ENCODE peak calls at places on chromosome 17, in eight cellular contexts. One of them, this sample, is unnamed.

GRCh38 chr17:37230633-37231032 is 145.2 kb upstream of the C17orf78 start:
- DNase-seq in GM23338: no peak
- DNase-seq in SK-N-SH: no peak
- DNase-seq in PC-3: no peak
- DNase-seq in MM.1S: no peak
- DNase-seq in HCT116: no peak
- DNase-seq in neural progenitor cell: no peak
- DNase-seq in GM23248: no peak
- DNase-seq in this sample: no peak

GRCh38 chr17:42525221-42525620 is 10.8 kb upstream of the NAGLU start:
- DNase-seq in SK-N-SH: no peak
- DNase-seq in PC-3: no peak
- DNase-seq in GM23338: no peak
- DNase-seq in neural progenitor cell: no peak
- DNase-seq in HCT116: no peak
- DNase-seq in GM23248: peak; percentile 74
- DNase-seq in MM.1S: no peak
- DNase-seq in this sample: no peak

GRCh38 chr17:59427996-59428395 is 96.5 kb downstream of the YPEL2 start:
- DNase-seq in PC-3: no peak
- DNase-seq in HCT116: no peak
- DNase-seq in SK-N-SH: no peak
- DNase-seq in GM23338: no peak
- DNase-seq in MM.1S: no peak
- DNase-seq in GM23248: peak; percentile 89
- DNase-seq in neural progenitor cell: no peak
- DNase-seq in this sample: no peak

GRCh38 chr17:48586355-48586924 is 3.6 kb downstream of the HOXB3 start:
- DNase-seq in PC-3: no peak
- DNase-seq in neural progenitor cell: no peak
- DNase-seq in MM.1S: peak; percentile 14
- DNase-seq in GM23248: no peak
- DNase-seq in HCT116: no peak
- DNase-seq in SK-N-SH: no peak
- DNase-seq in GM23338: no peak
- DNase-seq in this sample: no peak

GRCh38 chr17:28718317-28718672 is 627 bp upstream of the RAB34 start:
- DNase-seq in MM.1S: no peak
- DNase-seq in HCT116: no peak
- DNase-seq in PC-3: no peak
- DNase-seq in GM23248: no peak
- DNase-seq in SK-N-SH: no peak
- DNase-seq in GM23338: peak; percentile 68
- DNase-seq in neural progenitor cell: peak; percentile 49
- DNase-seq in this sample: no peak

GRCh38 chr17:82097919-82098168 is 192 bp downstream of the FASN start:
- DNase-seq in MM.1S: no peak
- DNase-seq in SK-N-SH: no peak
- DNase-seq in HCT116: no peak
- DNase-seq in PC-3: no peak
- DNase-seq in GM23248: no peak
- DNase-seq in neural progenitor cell: no peak
- DNase-seq in GM23338: no peak
- DNase-seq in this sample: no peak

GRCh38 chr17:40303009-40303657 is 5.8 kb upstream of the RARA start:
- DNase-seq in GM23248: peak; percentile 81
- DNase-seq in HCT116: peak; percentile 35
- DNase-seq in PC-3: peak; percentile 65
- DNase-seq in MM.1S: peak; percentile 44
- DNase-seq in GM23338: peak; percentile 74
- DNase-seq in neural progenitor cell: peak; percentile 63
- DNase-seq in SK-N-SH: peak; percentile 63
- DNase-seq in this sample: peak; percentile 80

GRCh38 chr17:74875155-74875969 is 2.6 kb upstream of the FDXR start:
- DNase-seq in PC-3: no peak
- DNase-seq in GM23338: no peak
- DNase-seq in HCT116: no peak
- DNase-seq in MM.1S: no peak
- DNase-seq in GM23248: no peak
- DNase-seq in SK-N-SH: no peak
- DNase-seq in neural progenitor cell: no peak
- DNase-seq in this sample: no peak

GRCh38 chr17:57672205-57672632 is 72.9 kb downstream of the CCDC182 start:
- DNase-seq in SK-N-SH: peak; percentile 58
- DNase-seq in neural progenitor cell: no peak
- DNase-seq in HCT116: no peak
- DNase-seq in MM.1S: no peak
- DNase-seq in GM23338: no peak
- DNase-seq in PC-3: no peak
- DNase-seq in GM23248: peak; percentile 86
- DNase-seq in this sample: no peak

GRCh38 chr17:2394775-2395191 is 6.1 kb downstream of the MNT start:
- DNase-seq in HCT116: no peak
- DNase-seq in GM23338: no peak
- DNase-seq in neural progenitor cell: no peak
- DNase-seq in GM23248: no peak
- DNase-seq in PC-3: no peak
- DNase-seq in SK-N-SH: no peak
- DNase-seq in MM.1S: no peak
- DNase-seq in this sample: no peak

GRCh38 chr17:78915872-78916632 is 9.1 kb downstream of the TIMP2 start:
- DNase-seq in GM23338: no peak
- DNase-seq in MM.1S: no peak
- DNase-seq in SK-N-SH: no peak
- DNase-seq in PC-3: peak; percentile 77
- DNase-seq in neural progenitor cell: no peak
- DNase-seq in GM23248: peak; percentile 93
- DNase-seq in HCT116: peak; percentile 33
- DNase-seq in this sample: no peak

GRCh38 chr17:68198931-68199836 is 48.7 kb upstream of the AMZ2 start:
- DNase-seq in GM23338: peak; percentile 58
- DNase-seq in MM.1S: no peak
- DNase-seq in neural progenitor cell: peak; percentile 53
- DNase-seq in HCT116: no peak
- DNase-seq in PC-3: peak; percentile 19
- DNase-seq in SK-N-SH: peak; percentile 72
- DNase-seq in GM23248: peak; percentile 26
- DNase-seq in this sample: peak; percentile 29

GRCh38 chr17:68196394-68197090 is 51.3 kb upstream of the AMZ2 start:
- DNase-seq in GM23248: peak; percentile 28
- DNase-seq in neural progenitor cell: peak; percentile 33
- DNase-seq in SK-N-SH: no peak
- DNase-seq in GM23338: no peak
- DNase-seq in HCT116: no peak
- DNase-seq in PC-3: no peak
- DNase-seq in MM.1S: no peak
- DNase-seq in this sample: peak; percentile 15

GRCh38 chr17:68199837-68200688 is 47.8 kb upstream of the AMZ2 start:
- DNase-seq in PC-3: no peak
- DNase-seq in MM.1S: no peak
- DNase-seq in neural progenitor cell: peak; percentile 21
- DNase-seq in GM23248: no peak
- DNase-seq in HCT116: no peak
- DNase-seq in GM23338: peak; percentile 54
- DNase-seq in SK-N-SH: peak; percentile 46
- DNase-seq in this sample: no peak

GRCh38 chr17:68197091-68197996 is 50.5 kb upstream of the AMZ2 start:
- DNase-seq in GM23248: no peak
- DNase-seq in HCT116: no peak
- DNase-seq in GM23338: peak; percentile 51
- DNase-seq in PC-3: peak; percentile 37
- DNase-seq in neural progenitor cell: peak; percentile 74
- DNase-seq in MM.1S: no peak
- DNase-seq in SK-N-SH: peak; percentile 65
- DNase-seq in this sample: peak; percentile 25

DNA sequence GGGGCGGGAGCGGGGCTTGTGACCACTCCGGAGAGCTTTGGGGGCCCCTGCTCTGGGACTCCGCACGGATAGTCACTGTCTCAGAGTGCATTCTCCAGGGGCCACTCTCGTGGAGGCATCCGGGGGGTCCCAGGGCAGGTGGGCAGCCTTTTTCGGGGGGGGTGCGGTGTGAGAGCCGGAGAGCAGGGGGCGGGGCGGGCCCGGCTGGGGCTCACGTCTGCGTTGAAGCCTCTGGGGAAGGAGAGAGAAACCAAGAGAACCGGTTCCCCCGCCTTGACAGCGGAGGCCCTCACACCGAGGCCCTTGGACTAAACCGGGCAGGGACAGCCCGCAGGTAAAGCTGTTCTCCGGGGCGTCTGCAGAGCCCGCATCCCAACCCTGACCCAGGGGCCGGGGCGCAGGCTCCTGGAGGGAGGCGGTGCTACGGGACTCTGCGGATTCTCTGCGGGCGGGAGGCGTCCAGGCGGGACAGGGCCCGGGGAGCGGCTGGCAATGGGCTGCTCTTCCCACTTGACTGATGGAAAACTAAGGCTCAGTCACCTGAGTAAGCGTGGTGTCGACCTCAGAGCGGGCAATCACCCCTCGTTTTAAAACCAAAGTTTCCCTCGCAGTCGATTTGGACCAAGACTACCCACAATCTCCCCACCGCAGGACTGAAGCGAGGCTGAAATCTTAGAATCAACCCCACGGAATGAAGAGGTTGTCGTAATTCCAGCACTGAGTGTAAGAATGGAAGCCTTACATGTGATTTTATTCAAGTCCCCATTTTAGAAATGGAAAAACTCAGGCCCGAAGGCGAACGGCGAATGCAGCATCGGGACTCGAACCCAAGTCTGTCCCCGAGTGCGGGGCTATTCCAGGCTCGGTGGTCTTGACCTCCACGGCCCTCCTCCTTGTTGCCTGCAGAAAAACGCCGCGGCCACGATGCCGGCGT is 49.6 kb upstream of the AMZ2 start:
- DNase-seq in GM23248: no peak
- DNase-seq in neural progenitor cell: peak; percentile 16
- DNase-seq in SK-N-SH: peak; percentile 46
- DNase-seq in HCT116: no peak
- DNase-seq in GM23338: peak; percentile 77
- DNase-seq in PC-3: peak; percentile 79
- DNase-seq in MM.1S: no peak
- DNase-seq in this sample: peak; percentile 39
- H2AFZ ChIP-seq in GM23248: no peak overlapping the region
- H2AFZ ChIP-seq in neural progenitor cell: no peak overlapping the region
- H2AFZ ChIP-seq in SK-N-SH: no peak overlapping the region
- H2AFZ ChIP-seq in HCT116: no peak overlapping the region
- H2AFZ ChIP-seq in GM23338: peak overlapping the region; percentile 72
- H2AFZ ChIP-seq in PC-3: peak overlapping the region; percentile 75
- H2AFZ ChIP-seq in MM.1S: no peak overlapping the region
- H2AFZ ChIP-seq in this sample: no peak overlapping the region

GRCh38 chr17:17577373-17577772 is 14.1 kb downstream of the PEMT start:
- DNase-seq in SK-N-SH: no peak
- DNase-seq in neural progenitor cell: no peak
- DNase-seq in PC-3: no peak
- DNase-seq in GM23248: no peak
- DNase-seq in MM.1S: no peak
- DNase-seq in HCT116: no peak
- DNase-seq in GM23338: no peak
- DNase-seq in this sample: no peak

GRCh38 chr17:17581509-17581908 is 10.0 kb downstream of the PEMT start:
- DNase-seq in MM.1S: no peak
- DNase-seq in GM23248: no peak
- DNase-seq in GM23338: no peak
- DNase-seq in PC-3: no peak
- DNase-seq in SK-N-SH: no peak
- DNase-seq in neural progenitor cell: no peak
- DNase-seq in HCT116: no peak
- DNase-seq in this sample: no peak

GRCh38 chr17:17582372-17582771 is 9.1 kb downstream of the PEMT start:
- DNase-seq in MM.1S: no peak
- DNase-seq in HCT116: no peak
- DNase-seq in SK-N-SH: no peak
- DNase-seq in GM23248: no peak
- DNase-seq in PC-3: no peak
- DNase-seq in neural progenitor cell: no peak
- DNase-seq in GM23338: no peak
- DNase-seq in this sample: no peak

GRCh38 chr17:17580662-17581470 is 10.6 kb downstream of the PEMT start:
- DNase-seq in PC-3: peak; percentile 70
- DNase-seq in neural progenitor cell: no peak
- DNase-seq in SK-N-SH: no peak
- DNase-seq in HCT116: no peak
- DNase-seq in GM23248: peak; percentile 34
- DNase-seq in GM23338: no peak
- DNase-seq in MM.1S: no peak
- DNase-seq in this sample: peak; percentile 69

DNA sequence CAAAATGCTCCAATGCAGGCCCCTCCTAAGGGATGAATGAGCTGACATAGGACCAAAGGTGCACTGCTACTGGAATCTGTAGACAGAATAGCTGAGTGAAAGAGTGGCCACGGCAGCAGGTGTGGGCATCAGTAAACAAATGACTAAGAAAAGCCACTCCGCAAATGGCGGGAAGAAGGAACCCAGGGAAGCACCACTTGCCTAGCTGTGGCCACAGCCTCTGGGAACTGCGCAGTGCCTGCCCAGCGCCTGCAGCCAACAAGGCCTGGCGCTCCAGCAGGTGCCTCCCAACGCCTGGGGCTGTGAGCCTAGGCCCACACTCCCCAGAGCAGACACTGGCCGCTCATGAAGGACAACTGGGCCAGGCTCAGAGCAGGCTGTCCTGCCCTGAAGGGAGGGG is 11.8 kb downstream of the PEMT start:
- DNase-seq in SK-N-SH: no peak
- DNase-seq in GM23248: no peak
- DNase-seq in neural progenitor cell: no peak
- DNase-seq in HCT116: no peak
- DNase-seq in MM.1S: no peak
- DNase-seq in GM23338: no peak
- DNase-seq in PC-3: peak; percentile 61
- DNase-seq in this sample: no peak
- TF ChIP-seq EZH2phosphoT487 in SK-N-SH: no peak
- TF ChIP-seq EZH2phosphoT487 in GM23248: no peak
- TF ChIP-seq EZH2phosphoT487 in neural progenitor cell: no peak
- TF ChIP-seq EZH2phosphoT487 in HCT116: no peak
- TF ChIP-seq EZH2phosphoT487 in MM.1S: no peak
- TF ChIP-seq EZH2phosphoT487 in GM23338: no peak
- TF ChIP-seq EZH2phosphoT487 in PC-3: no peak
- TF ChIP-seq EZH2phosphoT487 in this sample: no peak

GRCh38 chr17:19883537-19884215 is 15.9 kb upstream of the ULK2 start:
- DNase-seq in PC-3: no peak
- DNase-seq in GM23248: no peak
- DNase-seq in SK-N-SH: no peak
- DNase-seq in HCT116: no peak
- DNase-seq in neural progenitor cell: no peak
- DNase-seq in MM.1S: no peak
- DNase-seq in GM23338: no peak
- DNase-seq in this sample: no peak
- H3K27me3 ChIP-seq in PC-3: no peaks in the 10 kb centered on the region
- H3K27me3 ChIP-seq in GM23248: no peaks in the 10 kb centered on the region
- H3K27me3 ChIP-seq in SK-N-SH: no peaks in the 10 kb centered on the region
- H3K27me3 ChIP-seq in HCT116: no peaks in the 10 kb centered on the region
- H3K27me3 ChIP-seq in neural progenitor cell: no peaks in the 10 kb centered on the region
- H3K27me3 ChIP-seq in MM.1S: no peaks in the 10 kb centered on the region
- H3K27me3 ChIP-seq in GM23338: no peaks in the 10 kb centered on the region
- H3K27me3 ChIP-seq in this sample: no peaks in the 10 kb centered on the region

DNA sequence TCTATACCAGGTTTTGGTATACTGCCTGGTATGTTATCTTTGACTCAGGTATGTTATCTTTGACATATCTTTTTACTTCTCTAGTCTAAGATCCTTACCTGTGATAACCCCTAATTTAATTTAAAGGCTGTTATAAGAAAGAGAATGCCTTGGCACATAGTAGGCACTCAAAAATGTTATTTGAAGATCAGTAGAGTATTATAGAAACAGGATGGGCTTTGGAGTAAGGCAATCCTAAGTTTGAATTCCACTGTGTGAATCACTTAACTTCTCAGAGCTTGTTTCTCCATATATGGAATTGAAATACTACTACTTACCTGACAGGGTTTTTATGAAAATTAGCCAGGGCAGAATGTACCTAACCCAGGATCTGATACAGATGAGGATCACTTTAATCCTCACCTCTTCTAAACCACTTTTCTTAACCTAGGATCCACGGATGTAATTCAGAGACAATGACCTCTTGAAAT is 1.2 kb downstream of the BRIP1 start:
- DNase-seq in neural progenitor cell: no peak
- DNase-seq in GM23248: peak; percentile 36
- DNase-seq in SK-N-SH: no peak
- DNase-seq in MM.1S: no peak
- DNase-seq in PC-3: peak; percentile 81
- DNase-seq in GM23338: no peak
- DNase-seq in HCT116: no peak
- DNase-seq in this sample: no peak
- H2AFZ ChIP-seq in neural progenitor cell: peak overlapping the region; percentile 82
- H2AFZ ChIP-seq in GM23248: peak overlapping the region; percentile 95
- H2AFZ ChIP-seq in SK-N-SH: peak overlapping the region; percentile 85
- H2AFZ ChIP-seq in MM.1S: peak overlapping the region; percentile 87
- H2AFZ ChIP-seq in PC-3: peak overlapping the region; percentile 93
- H2AFZ ChIP-seq in GM23338: no peak overlapping the region
- H2AFZ ChIP-seq in HCT116: no peak overlapping the region
- H2AFZ ChIP-seq in this sample: peak overlapping the region; percentile 73